ENCODE peak calls at places on chromosomes 7 and 10, in seven cellular contexts. V is AG10803, X is H7, C is BJ, Y is NT2/D1, K is fibroblast of lung, M is heart left ventricle. L is an unnamed sample.

GRCh38 chr7:10646249-10646648 is 327.4 kb upstream of the PHF14 start:
- DNase-seq in V (no peak), X (no peak), C (no peak), Y (no peak), K (no peak), M (no peak), L (no peak)

GRCh38 chr10:6120691-6121090 is 31.9 kb downstream of the RBM17 start:
- DNase-seq in V (peak), X (peak), C (no peak), Y (no peak), K (peak), M (no peak), L (peak)

GRCh38 chr10:92640110-92640509 is 47.2 kb downstream of the KIF11 start:
- DNase-seq in V (peak), X (no peak), C (peak), Y (no peak), K (peak), M (no peak), L (no peak)

GRCh38 chr7:25758559-25758958 is 393.4 kb upstream of the NFE2L3 start:
- DNase-seq in V (no peak), X (no peak), C (no peak), Y (no peak), K (no peak), M (no peak), L (no peak)

GRCh38 chr10:100750291-100751210 is 5.2 kb downstream of the PAX2 start:
- DNase-seq in V (no peak), X (peak), C (no peak), Y (no peak), K (no peak), M (no peak), L (no peak)

GRCh38 chr7:106057962-106058901 is 53.9 kb downstream of the SYPL1 start:
- DNase-seq in V (peak), X (peak), C (no peak), Y (no peak), K (no peak), M (no peak), L (no peak)

GRCh38 chr7:5234852-5235831 is 45.1 kb downstream of the WIPI2 start:
- DNase-seq in V (peak), X (no peak), C (no peak), Y (no peak), K (peak), M (no peak), L (no peak)

GRCh38 chr7:98394377-98394836 is 6.5 kb downstream of the BAIAP2L1 start:
- DNase-seq in V (peak), X (no peak), C (peak), Y (no peak), K (peak), M (no peak), L (no peak)

GRCh38 chr10:80382989-80383388 is 25.4 kb upstream of the PRXL2A start:
- DNase-seq in V (peak), X (peak), C (no peak), Y (peak), K (peak), M (no peak), L (peak)

GRCh38 chr7:5214641-5215040 is 24.6 kb downstream of the WIPI2 start:
- DNase-seq in V (no peak), X (no peak), C (no peak), Y (no peak), K (no peak), M (no peak), L (no peak)

GRCh38 chr7:12715372-12716133 is 28.1 kb downstream of the ARL4A start:
- DNase-seq in V (peak), X (peak), C (peak), Y (peak), K (peak), M (peak), L (peak)

GRCh38 chr10:131844546-131845084 is 56.2 kb upstream of the PPP2R2D start:
- DNase-seq in V (no peak), X (no peak), C (no peak), Y (no peak), K (no peak), M (no peak), L (no peak)

GRCh38 chr7:99224263-99224947 is 16.5 kb upstream of the KPNA7 start:
- DNase-seq in V (peak), X (no peak), C (no peak), Y (no peak), K (peak), M (no peak), L (no peak)

GRCh38 chr7:158543840-158544239 is 43.8 kb downstream of the PTPRN2 start:
- DNase-seq in V (no peak), X (peak), C (no peak), Y (no peak), K (no peak), M (no peak), L (no peak)

GRCh38 chr7:107751113-107751512 is 7.2 kb downstream of the CBLL1 start:
- DNase-seq in V (no peak), X (no peak), C (no peak), Y (no peak), K (no peak), M (no peak), L (no peak)

GRCh38 chr7:100641463-100641859 is at the start of gene TFR2:
- DNase-seq in V (no peak), X (peak), C (no peak), Y (no peak), K (no peak), M (no peak), L (no peak)

GRCh38 chr7:34133983-34134782 is 228.8 kb downstream of the BMPER start:
- DNase-seq in V (peak), X (peak), C (peak), Y (peak), K (peak), M (peak), L (peak)

GRCh38 chr10:73906524-73907447 is 4.1 kb upstream of the PLAU start:
- DNase-seq in V (peak), X (peak), C (peak), Y (peak), K (peak), M (peak), L (peak)

GRCh38 chr10:42875792-42876191 is 93.2 kb downstream of the BMS1 start:
- DNase-seq in V (peak), X (no peak), C (no peak), Y (no peak), K (no peak), M (no peak), L (no peak)

GRCh38 chr7:81937091-81937490 is 167.2 kb upstream of the HGF start:
- DNase-seq in V (no peak), X (no peak), C (no peak), Y (no peak), K (no peak), M (no peak), L (no peak)

GRCh38 chr10:71795248-71795647 is 21.9 kb upstream of the VSIR start:
- DNase-seq in V (peak), X (peak), C (no peak), Y (no peak), K (peak), M (peak), L (no peak)

GRCh38 chr7:101518348-101518747 is 110.7 kb downstream of the MYL10 start:
- DNase-seq in V (peak), X (no peak), C (peak), Y (no peak), K (peak), M (no peak), L (no peak)

GRCh38 chr7:46603780-46604725 is 683.0 kb upstream of the IGFBP3 start:
- DNase-seq in V (peak), X (no peak), C (no peak), Y (no peak), K (peak), M (peak), L (peak)

GRCh38 chr7:12434012-12434642 is 30.5 kb upstream of the VWDE start:
- DNase-seq in V (no peak), X (no peak), C (no peak), Y (no peak), K (no peak), M (no peak), L (no peak)

GRCh38 chr10:122264442-122264841 is 6.7 kb upstream of the BTBD16 start:
- DNase-seq in V (no peak), X (no peak), C (no peak), Y (no peak), K (peak), M (no peak), L (no peak)

GRCh38 chr10:130159395-130159794 is 23.2 kb downstream of the GLRX3 start:
- DNase-seq in V (no peak), X (no peak), C (no peak), Y (no peak), K (no peak), M (no peak), L (no peak)

GRCh38 chr7:129493555-129493954 is 8.8 kb upstream of the SMKR1 start:
- DNase-seq in V (peak), X (no peak), C (no peak), Y (no peak), K (no peak), M (no peak), L (no peak)

GRCh38 chr10:3963191-3963673 is 178.2 kb upstream of the KLF6 start:
- DNase-seq in V (peak), X (no peak), C (no peak), Y (no peak), K (peak), M (no peak), L (no peak)

GRCh38 chr10:133049639-133050038 is 38.1 kb upstream of the ADGRA1 start:
- DNase-seq in V (no peak), X (no peak), C (no peak), Y (no peak), K (no peak), M (no peak), L (no peak)
- H3K4me3 ChIP-seq in V (no peak), X (no peak), C (no peak), Y (no peak), K (no peak), M (no peak), L (no peak)

DNA sequence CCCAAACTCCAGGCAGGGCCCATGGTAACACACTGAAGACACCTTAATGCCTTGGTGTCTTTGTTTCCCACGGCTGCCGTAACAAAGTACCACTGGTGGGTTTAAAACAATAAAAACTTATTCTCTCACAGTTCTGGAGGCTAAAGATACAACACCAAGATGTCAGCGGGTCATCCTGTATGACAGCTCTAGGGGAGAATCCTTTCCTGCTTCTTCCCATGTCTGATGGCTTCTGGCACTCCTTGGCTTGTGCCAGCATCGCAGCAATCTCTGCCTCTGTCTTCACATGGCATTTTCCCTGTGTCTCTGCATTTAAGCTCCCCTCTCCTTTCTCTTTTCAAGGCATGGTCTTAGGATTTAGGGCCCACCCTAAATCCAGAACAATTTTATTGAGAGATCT is 33.1 kb downstream of the PRSS2 start:
- DNase-seq in V (no peak), X (no peak), C (no peak), Y (no peak), K (no peak), M (no peak), L (no peak)
- H3K4me3 ChIP-seq in V (no peak), X (no peak), C (no peak), Y (no peak), K (no peak), M (no peak), L (no peak)

DNA sequence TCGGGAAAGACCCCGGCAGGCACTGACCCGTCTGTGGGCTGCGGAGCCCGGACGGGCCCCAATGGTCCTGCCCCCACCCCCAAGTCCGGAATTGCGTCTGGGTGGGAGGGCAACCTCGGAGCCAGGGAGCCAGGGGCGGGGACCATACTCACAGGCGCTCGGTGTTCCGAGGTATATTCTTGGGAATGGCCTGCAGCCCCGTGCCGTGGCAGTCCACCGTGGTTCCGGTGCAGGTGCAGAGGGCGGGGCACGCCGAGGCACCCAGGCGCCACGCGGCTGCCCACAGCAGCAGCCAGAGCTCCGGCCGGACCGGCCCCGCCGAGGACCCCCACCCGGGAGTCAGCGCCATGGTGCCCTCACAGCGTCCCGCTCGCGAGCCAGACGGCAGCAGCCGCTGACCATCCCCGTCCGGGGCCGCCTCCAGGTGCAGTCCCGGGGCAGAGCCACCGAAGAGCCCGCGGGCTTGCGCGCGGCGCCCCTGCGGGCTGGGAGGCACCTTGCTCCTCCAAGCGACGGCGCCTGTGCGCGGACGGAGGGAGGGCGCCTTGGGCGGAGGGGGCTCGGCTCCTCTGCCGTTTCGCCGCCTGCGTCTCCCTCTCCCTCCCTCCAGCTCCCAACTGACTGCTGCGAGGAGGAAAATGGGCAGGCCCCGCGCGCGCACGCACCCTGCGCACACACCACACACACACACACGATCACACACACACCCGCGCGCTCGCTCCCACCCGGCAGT is at the start of gene SLIT1:
- DNase-seq in V (no peak), X (peak), C (no peak), Y (no peak), K (no peak), M (no peak), L (no peak)
- H3K4me3 ChIP-seq in V (no peak), X (peak), C (no peak), Y (peak), K (no peak), M (peak), L (no peak)

GRCh38 chr10:686155-686931 is 3.1 kb downstream of the DIP2C start:
- DNase-seq in V (no peak), X (peak), C (no peak), Y (no peak), K (no peak), M (no peak), L (no peak)

GRCh38 chr10:682931-683447 is 6.5 kb downstream of the DIP2C start:
- DNase-seq in V (no peak), X (peak), C (no peak), Y (no peak), K (peak), M (no peak), L (no peak)

GRCh38 chr10:681670-682318 is 7.7 kb downstream of the DIP2C start:
- DNase-seq in V (no peak), X (no peak), C (no peak), Y (no peak), K (peak), M (no peak), L (no peak)

GRCh38 chr10:685613-686012 is 3.9 kb downstream of the DIP2C start:
- DNase-seq in V (no peak), X (no peak), C (no peak), Y (no peak), K (no peak), M (no peak), L (no peak)

GRCh38 chr10:683448-684071 is 5.9 kb downstream of the DIP2C start:
- DNase-seq in V (peak), X (peak), C (peak), Y (no peak), K (peak), M (no peak), L (peak)
- H3K4me3 ChIP-seq in V (peak), X (peak), C (peak), Y (no peak), K (peak), M (no peak), L (peak)

GRCh38 chr10:70558871-70559810 is 43.4 kb downstream of the PRF1 start:
- DNase-seq in V (peak), X (peak), C (no peak), Y (no peak), K (peak), M (peak), L (no peak)
- H3K4me3 ChIP-seq in V (no peak), X (no peak), C (no peak), Y (no peak), K (no peak), M (no peak), L (no peak)

GRCh38 chr10:66572700-66573099 is 353.1 kb upstream of the LRRTM3 start:
- DNase-seq in V (no peak), X (no peak), C (no peak), Y (no peak), K (no peak), M (no peak), L (no peak)
- H3K4me3 ChIP-seq in V (no peak), X (no peak), C (no peak), Y (no peak), K (no peak), M (no peak), L (no peak)

GRCh38 chr7:151342102-151342646 is 562 bp downstream of the NUB1 start:
- DNase-seq in V (no peak), X (no peak), C (no peak), Y (no peak), K (no peak), M (no peak), L (no peak)

GRCh38 chr7:151341357-151342101 is at the start of gene NUB1:
- DNase-seq in V (peak), X (peak), C (peak), Y (peak), K (peak), M (peak), L (peak)

GRCh38 chr7:151343516-151343915 is 1.9 kb downstream of the NUB1 start:
- DNase-seq in V (no peak), X (no peak), C (no peak), Y (no peak), K (no peak), M (no peak), L (no peak)

GRCh38 chr7:151340794-151341356 is 737 bp upstream of the NUB1 start:
- DNase-seq in V (no peak), X (no peak), C (no peak), Y (no peak), K (no peak), M (no peak), L (no peak)

GRCh38 chr7:151342811-151343210 is 1.2 kb downstream of the NUB1 start:
- DNase-seq in V (no peak), X (no peak), C (no peak), Y (no peak), K (no peak), M (no peak), L (no peak)
- H3K4me3 ChIP-seq in V (peak), X (no peak), C (peak), Y (no peak), K (peak), M (no peak), L (peak)

GRCh38 chr7:69537691-69538090 is 60.6 kb upstream of the AUTS2 start:
- DNase-seq in V (no peak), X (no peak), C (no peak), Y (no peak), K (no peak), M (no peak), L (no peak)

GRCh38 chr7:69540275-69540674 is 58.0 kb upstream of the AUTS2 start:
- DNase-seq in V (no peak), X (no peak), C (no peak), Y (no peak), K (no peak), M (no peak), L (no peak)

GRCh38 chr7:69531050-69531449 is 67.2 kb upstream of the AUTS2 start:
- DNase-seq in V (no peak), X (no peak), C (no peak), Y (no peak), K (no peak), M (no peak), L (no peak)

GRCh38 chr7:69534461-69535041 is 63.7 kb upstream of the AUTS2 start:
- DNase-seq in V (no peak), X (peak), C (no peak), Y (no peak), K (no peak), M (no peak), L (no peak)
- H3K4me3 ChIP-seq in V (no peak), X (no peak), C (no peak), Y (no peak), K (no peak), M (no peak), L (no peak)

GRCh38 chr7:150340024-150340749 is 1.2 kb downstream of the RARRES2 start:
- DNase-seq in V (peak), X (peak), C (no peak), Y (no peak), K (peak), M (no peak), L (peak)
- H3K4me3 ChIP-seq in V (peak), X (peak), C (peak), Y (peak), K (peak), M (peak), L (peak)

L was measured in uterus.